ENCODE peak calls at places on chromosome 21, in ten cellular contexts. One of them, this sample, is unnamed.

GRCh38 chr21:45574691-45575090 is 32.5 kb upstream of the SLC19A1 start:
- DNase-seq in HFF-Myc: no peak
- DNase-seq in AG09319: no peak
- DNase-seq in transverse colon: no peak
- DNase-seq in progenitor cell of endocrine pancreas: no peak
- DNase-seq in CD8-positive, alpha-beta T cell: no peak
- DNase-seq in foreskin fibroblast: no peak
- DNase-seq in GM12864: no peak
- DNase-seq in cardiac fibroblast: no peak
- DNase-seq in fibroblast of mammary gland: no peak
- DNase-seq in this sample: no peak

GRCh38 chr21:38123626-38124025 is 133.2 kb upstream of the KCNJ15 start:
- DNase-seq in HFF-Myc: no peak
- DNase-seq in fibroblast of mammary gland: no peak
- DNase-seq in GM12864: no peak
- DNase-seq in foreskin fibroblast: no peak
- DNase-seq in AG09319: no peak
- DNase-seq in cardiac fibroblast: no peak
- DNase-seq in progenitor cell of endocrine pancreas: no peak
- DNase-seq in transverse colon: no peak
- DNase-seq in CD8-positive, alpha-beta T cell: no peak
- DNase-seq in this sample: no peak

GRCh38 chr21:25313891-25314646 is 293.2 kb downstream of the MRPL39 start:
- DNase-seq in cardiac fibroblast: peak
- DNase-seq in CD8-positive, alpha-beta T cell: no peak
- DNase-seq in transverse colon: no peak
- DNase-seq in foreskin fibroblast: no peak
- DNase-seq in HFF-Myc: no peak
- DNase-seq in fibroblast of mammary gland: peak
- DNase-seq in progenitor cell of endocrine pancreas: no peak
- DNase-seq in GM12864: no peak
- DNase-seq in AG09319: peak
- DNase-seq in this sample: no peak

GRCh38 chr21:46159390-46159789 is 4.0 kb upstream of the FTCD start:
- DNase-seq in AG09319: no peak
- DNase-seq in CD8-positive, alpha-beta T cell: no peak
- DNase-seq in transverse colon: peak
- DNase-seq in cardiac fibroblast: no peak
- DNase-seq in foreskin fibroblast: no peak
- DNase-seq in HFF-Myc: no peak
- DNase-seq in GM12864: no peak
- DNase-seq in progenitor cell of endocrine pancreas: no peak
- DNase-seq in fibroblast of mammary gland: no peak
- DNase-seq in this sample: no peak

GRCh38 chr21:28810826-28811524 is 181.7 kb downstream of the LTN1 start:
- DNase-seq in GM12864: no peak
- DNase-seq in foreskin fibroblast: no peak
- DNase-seq in transverse colon: no peak
- DNase-seq in progenitor cell of endocrine pancreas: no peak
- DNase-seq in AG09319: no peak
- DNase-seq in HFF-Myc: no peak
- DNase-seq in CD8-positive, alpha-beta T cell: no peak
- DNase-seq in fibroblast of mammary gland: no peak
- DNase-seq in cardiac fibroblast: no peak
- DNase-seq in this sample: no peak

GRCh38 chr21:27590271-27590670 is 623.4 kb upstream of the ADAMTS5 start:
- DNase-seq in progenitor cell of endocrine pancreas: no peak
- DNase-seq in HFF-Myc: no peak
- DNase-seq in fibroblast of mammary gland: peak
- DNase-seq in cardiac fibroblast: peak
- DNase-seq in CD8-positive, alpha-beta T cell: no peak
- DNase-seq in foreskin fibroblast: peak
- DNase-seq in transverse colon: no peak
- DNase-seq in AG09319: peak
- DNase-seq in GM12864: no peak
- DNase-seq in this sample: no peak

GRCh38 chr21:46122241-46122671 is 24.3 kb downstream of the COL6A2 start:
- DNase-seq in foreskin fibroblast: peak
- DNase-seq in CD8-positive, alpha-beta T cell: no peak
- DNase-seq in HFF-Myc: no peak
- DNase-seq in AG09319: no peak
- DNase-seq in fibroblast of mammary gland: peak
- DNase-seq in GM12864: no peak
- DNase-seq in progenitor cell of endocrine pancreas: peak
- DNase-seq in transverse colon: peak
- DNase-seq in cardiac fibroblast: peak
- DNase-seq in this sample: no peak

GRCh38 chr21:45142469-45142868 is 68.1 kb downstream of the ADARB1 start:
- DNase-seq in cardiac fibroblast: peak
- DNase-seq in HFF-Myc: peak
- DNase-seq in GM12864: no peak
- DNase-seq in progenitor cell of endocrine pancreas: no peak
- DNase-seq in fibroblast of mammary gland: peak
- DNase-seq in AG09319: peak
- DNase-seq in CD8-positive, alpha-beta T cell: no peak
- DNase-seq in transverse colon: no peak
- DNase-seq in foreskin fibroblast: peak
- DNase-seq in this sample: no peak

GRCh38 chr21:20996421-20997307 is 1.5 kb upstream of the NCAM2 start:
- DNase-seq in foreskin fibroblast: no peak
- DNase-seq in GM12864: no peak
- DNase-seq in AG09319: no peak
- DNase-seq in progenitor cell of endocrine pancreas: no peak
- DNase-seq in HFF-Myc: no peak
- DNase-seq in fibroblast of mammary gland: no peak
- DNase-seq in cardiac fibroblast: peak
- DNase-seq in CD8-positive, alpha-beta T cell: no peak
- DNase-seq in transverse colon: no peak
- DNase-seq in this sample: peak

GRCh38 chr21:36422279-36423098 is 37.3 kb downstream of the CHAF1B start:
- DNase-seq in transverse colon: peak
- DNase-seq in HFF-Myc: peak
- DNase-seq in CD8-positive, alpha-beta T cell: no peak
- DNase-seq in fibroblast of mammary gland: peak
- DNase-seq in cardiac fibroblast: peak
- DNase-seq in foreskin fibroblast: peak
- DNase-seq in AG09319: no peak
- DNase-seq in progenitor cell of endocrine pancreas: peak
- DNase-seq in GM12864: peak
- DNase-seq in this sample: peak

GRCh38 chr21:27647401-27647800 is 680.5 kb upstream of the ADAMTS5 start:
- DNase-seq in AG09319: no peak
- DNase-seq in HFF-Myc: no peak
- DNase-seq in CD8-positive, alpha-beta T cell: no peak
- DNase-seq in fibroblast of mammary gland: no peak
- DNase-seq in progenitor cell of endocrine pancreas: no peak
- DNase-seq in foreskin fibroblast: no peak
- DNase-seq in GM12864: no peak
- DNase-seq in cardiac fibroblast: peak
- DNase-seq in transverse colon: no peak
- DNase-seq in this sample: no peak

GRCh38 chr21:44590311-44590721 is 2.0 kb downstream of the KRTAP10-6 start:
- DNase-seq in progenitor cell of endocrine pancreas: no peak
- DNase-seq in foreskin fibroblast: no peak
- DNase-seq in cardiac fibroblast: no peak
- DNase-seq in CD8-positive, alpha-beta T cell: no peak
- DNase-seq in AG09319: no peak
- DNase-seq in fibroblast of mammary gland: no peak
- DNase-seq in transverse colon: no peak
- DNase-seq in GM12864: no peak
- DNase-seq in HFF-Myc: no peak
- DNase-seq in this sample: no peak

GRCh38 chr21:43608225-43608624 is 51.1 kb downstream of the HSF2BP start:
- DNase-seq in HFF-Myc: no peak
- DNase-seq in foreskin fibroblast: peak
- DNase-seq in GM12864: no peak
- DNase-seq in CD8-positive, alpha-beta T cell: no peak
- DNase-seq in progenitor cell of endocrine pancreas: no peak
- DNase-seq in fibroblast of mammary gland: peak
- DNase-seq in transverse colon: no peak
- DNase-seq in AG09319: no peak
- DNase-seq in cardiac fibroblast: peak
- DNase-seq in this sample: no peak

GRCh38 chr21:28142692-28143091 is 850.0 kb downstream of the LTN1 start:
- DNase-seq in HFF-Myc: peak
- DNase-seq in foreskin fibroblast: peak
- DNase-seq in transverse colon: no peak
- DNase-seq in progenitor cell of endocrine pancreas: no peak
- DNase-seq in fibroblast of mammary gland: peak
- DNase-seq in AG09319: peak
- DNase-seq in GM12864: no peak
- DNase-seq in cardiac fibroblast: peak
- DNase-seq in CD8-positive, alpha-beta T cell: no peak
- DNase-seq in this sample: no peak

GRCh38 chr21:42844411-42845113 is 34.8 kb downstream of the WDR4 start:
- DNase-seq in HFF-Myc: no peak
- DNase-seq in foreskin fibroblast: no peak
- DNase-seq in progenitor cell of endocrine pancreas: no peak
- DNase-seq in transverse colon: no peak
- DNase-seq in CD8-positive, alpha-beta T cell: no peak
- DNase-seq in AG09319: no peak
- DNase-seq in GM12864: no peak
- DNase-seq in fibroblast of mammary gland: no peak
- DNase-seq in cardiac fibroblast: no peak
- DNase-seq in this sample: no peak

GRCh38 chr21:31457675-31458074 is 113.6 kb upstream of the TIAM1 start:
- DNase-seq in CD8-positive, alpha-beta T cell: no peak
- DNase-seq in foreskin fibroblast: no peak
- DNase-seq in AG09319: no peak
- DNase-seq in GM12864: no peak
- DNase-seq in HFF-Myc: no peak
- DNase-seq in progenitor cell of endocrine pancreas: no peak
- DNase-seq in fibroblast of mammary gland: no peak
- DNase-seq in cardiac fibroblast: no peak
- DNase-seq in transverse colon: no peak
- DNase-seq in this sample: no peak
- TF ChIP-seq CTCF in CD8-positive, alpha-beta T cell: no peak
- TF ChIP-seq CTCF in foreskin fibroblast: no peak
- TF ChIP-seq CTCF in AG09319: no peak
- TF ChIP-seq CTCF in GM12864: no peak
- TF ChIP-seq CTCF in HFF-Myc: no peak
- TF ChIP-seq CTCF in progenitor cell of endocrine pancreas: peak
- TF ChIP-seq CTCF in fibroblast of mammary gland: no peak
- TF ChIP-seq CTCF in cardiac fibroblast: no peak
- TF ChIP-seq CTCF in transverse colon: no peak
- TF ChIP-seq CTCF in this sample: no peak

GRCh38 chr21:17925000-17925610 is 105.9 kb upstream of the C21orf91 start:
- DNase-seq in cardiac fibroblast: peak
- DNase-seq in progenitor cell of endocrine pancreas: peak
- DNase-seq in CD8-positive, alpha-beta T cell: peak
- DNase-seq in transverse colon: peak
- DNase-seq in GM12864: peak
- DNase-seq in foreskin fibroblast: peak
- DNase-seq in AG09319: no peak
- DNase-seq in HFF-Myc: peak
- DNase-seq in fibroblast of mammary gland: peak
- DNase-seq in this sample: peak

GRCh38 chr21:17930102-17930501 is 110.9 kb upstream of the C21orf91 start:
- DNase-seq in GM12864: no peak
- DNase-seq in cardiac fibroblast: no peak
- DNase-seq in HFF-Myc: no peak
- DNase-seq in progenitor cell of endocrine pancreas: no peak
- DNase-seq in transverse colon: no peak
- DNase-seq in AG09319: no peak
- DNase-seq in foreskin fibroblast: no peak
- DNase-seq in CD8-positive, alpha-beta T cell: no peak
- DNase-seq in fibroblast of mammary gland: no peak
- DNase-seq in this sample: no peak

GRCh38 chr21:17921579-17922530 is 102.7 kb upstream of the C21orf91 start:
- DNase-seq in foreskin fibroblast: peak
- DNase-seq in fibroblast of mammary gland: peak
- DNase-seq in transverse colon: no peak
- DNase-seq in cardiac fibroblast: peak
- DNase-seq in GM12864: no peak
- DNase-seq in CD8-positive, alpha-beta T cell: no peak
- DNase-seq in AG09319: peak
- DNase-seq in progenitor cell of endocrine pancreas: no peak
- DNase-seq in HFF-Myc: peak
- DNase-seq in this sample: no peak

GRCh38 chr21:17929514-17929913 is 110.4 kb upstream of the C21orf91 start:
- DNase-seq in HFF-Myc: no peak
- DNase-seq in foreskin fibroblast: no peak
- DNase-seq in progenitor cell of endocrine pancreas: no peak
- DNase-seq in AG09319: no peak
- DNase-seq in CD8-positive, alpha-beta T cell: no peak
- DNase-seq in cardiac fibroblast: no peak
- DNase-seq in GM12864: no peak
- DNase-seq in transverse colon: no peak
- DNase-seq in fibroblast of mammary gland: no peak
- DNase-seq in this sample: no peak

DNA sequence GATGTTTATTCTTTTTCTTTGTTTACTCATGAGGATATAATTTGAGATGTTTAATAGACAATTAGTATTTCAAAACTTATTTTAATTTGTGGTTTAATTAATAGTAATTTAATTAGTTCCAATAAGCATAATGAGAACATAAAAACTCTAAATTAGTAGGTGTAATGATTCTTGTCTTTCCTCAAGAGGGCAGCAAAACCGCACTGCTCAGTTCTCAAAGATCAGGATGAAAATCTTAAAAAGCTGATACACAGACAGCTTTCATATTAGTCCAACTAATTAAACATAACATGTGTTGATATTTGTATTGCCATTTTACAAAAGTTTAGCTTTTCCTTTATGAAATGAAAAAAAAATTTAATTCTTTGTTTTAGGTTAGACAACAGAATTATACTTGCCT is 106.7 kb upstream of the C21orf91 start:
- DNase-seq in AG09319: no peak
- DNase-seq in HFF-Myc: no peak
- DNase-seq in progenitor cell of endocrine pancreas: no peak
- DNase-seq in CD8-positive, alpha-beta T cell: no peak
- DNase-seq in transverse colon: no peak
- DNase-seq in fibroblast of mammary gland: peak
- DNase-seq in GM12864: no peak
- DNase-seq in cardiac fibroblast: peak
- DNase-seq in foreskin fibroblast: no peak
- DNase-seq in this sample: no peak
- TF ChIP-seq CTCF in AG09319: peak
- TF ChIP-seq CTCF in HFF-Myc: peak
- TF ChIP-seq CTCF in progenitor cell of endocrine pancreas: peak
- TF ChIP-seq CTCF in CD8-positive, alpha-beta T cell: no peak
- TF ChIP-seq CTCF in transverse colon: no peak
- TF ChIP-seq CTCF in fibroblast of mammary gland: peak
- TF ChIP-seq CTCF in GM12864: peak
- TF ChIP-seq CTCF in cardiac fibroblast: peak
- TF ChIP-seq CTCF in foreskin fibroblast: peak
- TF ChIP-seq CTCF in this sample: peak

GRCh38 chr21:17105972-17106371 is 406.9 kb upstream of the CXADR start:
- DNase-seq in progenitor cell of endocrine pancreas: no peak
- DNase-seq in fibroblast of mammary gland: peak
- DNase-seq in foreskin fibroblast: no peak
- DNase-seq in cardiac fibroblast: no peak
- DNase-seq in transverse colon: no peak
- DNase-seq in CD8-positive, alpha-beta T cell: no peak
- DNase-seq in HFF-Myc: no peak
- DNase-seq in GM12864: no peak
- DNase-seq in AG09319: no peak
- DNase-seq in this sample: no peak
- TF ChIP-seq CTCF in progenitor cell of endocrine pancreas: no peak
- TF ChIP-seq CTCF in fibroblast of mammary gland: no peak
- TF ChIP-seq CTCF in foreskin fibroblast: no peak
- TF ChIP-seq CTCF in cardiac fibroblast: no peak
- TF ChIP-seq CTCF in transverse colon: no peak
- TF ChIP-seq CTCF in CD8-positive, alpha-beta T cell: no peak
- TF ChIP-seq CTCF in HFF-Myc: no peak
- TF ChIP-seq CTCF in GM12864: no peak
- TF ChIP-seq CTCF in AG09319: no peak
- TF ChIP-seq CTCF in this sample: no peak

GRCh38 chr21:15520811-15521643 is 208.8 kb upstream of the USP25 start:
- DNase-seq in transverse colon: no peak
- DNase-seq in GM12864: no peak
- DNase-seq in fibroblast of mammary gland: peak
- DNase-seq in progenitor cell of endocrine pancreas: no peak
- DNase-seq in AG09319: no peak
- DNase-seq in cardiac fibroblast: no peak
- DNase-seq in foreskin fibroblast: no peak
- DNase-seq in HFF-Myc: no peak
- DNase-seq in CD8-positive, alpha-beta T cell: no peak
- DNase-seq in this sample: no peak
- TF ChIP-seq CTCF in transverse colon: no peak
- TF ChIP-seq CTCF in GM12864: peak
- TF ChIP-seq CTCF in fibroblast of mammary gland: peak
- TF ChIP-seq CTCF in progenitor cell of endocrine pancreas: peak
- TF ChIP-seq CTCF in AG09319: peak
- TF ChIP-seq CTCF in cardiac fibroblast: peak
- TF ChIP-seq CTCF in foreskin fibroblast: peak
- TF ChIP-seq CTCF in HFF-Myc: peak
- TF ChIP-seq CTCF in CD8-positive, alpha-beta T cell: peak
- TF ChIP-seq CTCF in this sample: peak